ENCODE peak calls at places on chromosomes 3 and 15, in eight cellular contexts. C, S, Z, A, D, P, K and W are unnamed samples.

GRCh38 chr3:65605876-65606432 is 432.8 kb downstream of the MAGI1 start:
- DNase-seq in K (no peak), P (no peak), D (peak), S (no peak), C (no peak), Z (no peak), A (no peak), W (no peak)

GRCh38 chr3:194988495-194989165 is 282.3 kb downstream of the XXYLT1 start:
- DNase-seq in P (no peak), S (peak), Z (no peak), K (no peak), D (no peak), C (no peak), A (peak), W (no peak)

GRCh38 chr3:195209836-195210551 is 61.0 kb downstream of the XXYLT1 start:
- DNase-seq in C (no peak), K (no peak), D (no peak), P (no peak), Z (no peak), A (no peak), S (no peak), W (no peak)

GRCh38 chr3:151923901-151924300 is 50.5 kb downstream of the SUCNR1 start:
- DNase-seq in C (no peak), S (peak), Z (no peak), P (no peak), D (peak), K (no peak), A (peak), W (no peak)

GRCh38 chr3:115099115-115099884 is 47.8 kb downstream of the ZBTB20 start:
- DNase-seq in K (no peak), Z (no peak), P (no peak), A (peak), D (no peak), C (no peak), S (no peak), W (no peak)

GRCh38 chr3:196688349-196688748 is 23.7 kb downstream of the CEP19 start:
- DNase-seq in D (peak), S (peak), C (no peak), A (peak), P (no peak), Z (no peak), K (no peak), W (peak)

GRCh38 chr3:55329849-55330248 is 157.3 kb downstream of the WNT5A start:
- DNase-seq in Z (no peak), C (no peak), A (peak), D (peak), S (peak), K (no peak), P (no peak), W (peak)

GRCh38 chr3:1734494-1735122 is 364.1 kb upstream of the CNTN4 start:
- DNase-seq in S (no peak), K (no peak), P (no peak), D (peak), Z (no peak), C (no peak), A (no peak), W (no peak)

GRCh38 chr3:195815169-195815771 is 3.5 kb upstream of the MUC4 start:
- DNase-seq in S (peak), C (no peak), P (peak), D (peak), K (no peak), A (peak), Z (peak), W (peak)

GRCh38 chr15:81189583-81190283 is 6.9 kb upstream of the IL16 start:
- DNase-seq in S (peak), K (no peak), P (no peak), Z (no peak), A (peak), D (peak), C (no peak), W (no peak)

GRCh38 chr3:186779204-186779603 is 4.2 kb upstream of the EIF4A2 start:
- DNase-seq in C (no peak), A (no peak), P (no peak), D (no peak), Z (no peak), K (no peak), S (no peak), W (no peak)

GRCh38 chr3:63523100-63523499 is 129.4 kb upstream of the SNTN start:
- DNase-seq in A (peak), P (peak), C (no peak), K (no peak), Z (no peak), S (peak), D (peak), W (no peak)

GRCh38 chr15:92811514-92811913 is 88.6 kb upstream of the CHD2 start:
- DNase-seq in K (peak), P (no peak), A (peak), C (no peak), D (peak), Z (no peak), S (no peak), W (no peak)

GRCh38 chr3:128231596-128231995 is 78.3 kb downstream of the EEFSEC start:
- DNase-seq in K (no peak), P (no peak), Z (no peak), C (no peak), A (peak), D (no peak), S (peak), W (no peak)

GRCh38 chr3:130601662-130602061 is 84.7 kb downstream of the COL6A6 start:
- DNase-seq in S (peak), D (peak), Z (no peak), K (no peak), C (no peak), P (no peak), A (peak), W (no peak)

GRCh38 chr15:82958638-82959037 is 6.1 kb upstream of the HOMER2 start:
- DNase-seq in D (no peak), C (no peak), P (no peak), A (no peak), Z (no peak), K (no peak), S (no peak), W (no peak)

GRCh38 chr15:39133201-39133600 is 447.7 kb upstream of the THBS1 start:
- DNase-seq in P (no peak), S (peak), D (peak), Z (no peak), K (no peak), C (no peak), A (peak), W (peak)

GRCh38 chr3:197372076-197372661 is 73.8 kb upstream of the DLG1 start:
- DNase-seq in D (peak), Z (no peak), C (no peak), K (no peak), S (peak), P (no peak), A (peak), W (peak)

GRCh38 chr15:86001200-86001599 is 78.5 kb upstream of the AGBL1 start:
- DNase-seq in D (peak), P (no peak), Z (no peak), K (no peak), C (no peak), A (peak), S (peak), W (no peak)

GRCh38 chr15:90882781-90883525 is 1.4 kb upstream of the FES start:
- DNase-seq in A (no peak), S (no peak), P (no peak), Z (no peak), C (no peak), K (no peak), D (no peak), W (no peak)

GRCh38 chr3:181555681-181556080 is 156.0 kb upstream of the SOX2 start:
- DNase-seq in K (no peak), S (no peak), A (no peak), D (no peak), C (no peak), Z (no peak), P (no peak), W (no peak)

GRCh38 chr15:43796566-43796965 is 3.5 kb downstream of the SERINC4 start:
- DNase-seq in D (no peak), K (no peak), Z (no peak), P (no peak), S (no peak), A (no peak), C (no peak), W (no peak)

GRCh38 chr15:76337047-76337738 is 620 bp downstream of the ISL2 start:
- DNase-seq in C (no peak), P (no peak), D (peak), K (no peak), S (no peak), Z (peak), A (no peak), W (no peak)

GRCh38 chr3:177932750-177933660 is 603.2 kb upstream of the KCNMB2 start:
- DNase-seq in Z (no peak), K (no peak), C (no peak), A (peak), P (no peak), D (no peak), S (peak), W (no peak)

GRCh38 chr3:173275740-173276139 is 121.8 kb upstream of the NLGN1 start:
- DNase-seq in P (peak), Z (peak), S (no peak), A (no peak), K (no peak), D (no peak), C (no peak), W (no peak)

GRCh38 chr3:150453353-150453752 is 45.3 kb downstream of the TSC22D2 start:
- DNase-seq in Z (no peak), P (no peak), C (no peak), A (no peak), D (no peak), S (no peak), K (no peak), W (no peak)

DNA sequence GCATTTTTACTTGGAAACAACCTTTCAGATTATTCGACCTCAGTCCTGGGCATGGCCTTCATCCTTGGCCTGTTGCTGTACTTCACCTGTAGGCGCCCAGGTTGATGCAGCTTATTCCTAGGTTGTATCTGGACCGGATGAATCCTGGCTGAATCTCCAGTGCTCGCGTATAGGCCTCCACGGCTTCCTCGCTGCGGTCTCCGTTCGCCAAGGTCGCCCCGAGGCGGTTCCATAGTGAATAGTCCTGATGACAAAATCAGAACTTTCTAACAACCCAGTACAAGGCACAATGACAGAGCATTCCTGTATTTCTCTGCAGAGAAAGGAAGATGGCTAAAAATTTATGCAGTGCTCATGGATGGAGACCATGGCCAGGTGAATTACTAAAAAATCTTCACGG is 154.7 kb downstream of the USP13 start:
- DNase-seq in D (no peak), C (no peak), K (no peak), A (no peak), P (no peak), Z (no peak), S (no peak), W (no peak)
- TF ChIP-seq EZH2 in D (no peak), C (no peak), K (no peak), A (no peak), P (no peak), Z (no peak), S (no peak), W (no peak)

GRCh38 chr15:88913017-88913849 is at the start of gene MFGE8:
- DNase-seq in S (peak), P (no peak), A (peak), Z (peak), D (peak), K (peak), C (no peak), W (no peak)
- TF ChIP-seq EZH2 in S (no peak), P (no peak), A (no peak), Z (no peak), D (no peak), K (no peak), C (no peak), W (no peak)

GRCh38 chr15:59993041-59993750 is 10.9 kb upstream of the FOXB1 start:
- DNase-seq in D (no peak), P (no peak), S (no peak), C (no peak), K (no peak), Z (no peak), A (no peak), W (no peak)

GRCh38 chr15:59993950-59994401 is 10.1 kb upstream of the FOXB1 start:
- DNase-seq in C (no peak), K (no peak), Z (no peak), A (no peak), P (no peak), D (no peak), S (no peak), W (no peak)

GRCh38 chr15:59995568-59996349 is 8.4 kb upstream of the FOXB1 start:
- DNase-seq in P (no peak), D (no peak), A (no peak), K (no peak), C (no peak), Z (no peak), S (no peak), W (no peak)

GRCh38 chr15:59996498-59997041 is 7.5 kb upstream of the FOXB1 start:
- DNase-seq in P (no peak), S (no peak), Z (no peak), D (no peak), A (no peak), K (peak), C (no peak), W (no peak)

DNA sequence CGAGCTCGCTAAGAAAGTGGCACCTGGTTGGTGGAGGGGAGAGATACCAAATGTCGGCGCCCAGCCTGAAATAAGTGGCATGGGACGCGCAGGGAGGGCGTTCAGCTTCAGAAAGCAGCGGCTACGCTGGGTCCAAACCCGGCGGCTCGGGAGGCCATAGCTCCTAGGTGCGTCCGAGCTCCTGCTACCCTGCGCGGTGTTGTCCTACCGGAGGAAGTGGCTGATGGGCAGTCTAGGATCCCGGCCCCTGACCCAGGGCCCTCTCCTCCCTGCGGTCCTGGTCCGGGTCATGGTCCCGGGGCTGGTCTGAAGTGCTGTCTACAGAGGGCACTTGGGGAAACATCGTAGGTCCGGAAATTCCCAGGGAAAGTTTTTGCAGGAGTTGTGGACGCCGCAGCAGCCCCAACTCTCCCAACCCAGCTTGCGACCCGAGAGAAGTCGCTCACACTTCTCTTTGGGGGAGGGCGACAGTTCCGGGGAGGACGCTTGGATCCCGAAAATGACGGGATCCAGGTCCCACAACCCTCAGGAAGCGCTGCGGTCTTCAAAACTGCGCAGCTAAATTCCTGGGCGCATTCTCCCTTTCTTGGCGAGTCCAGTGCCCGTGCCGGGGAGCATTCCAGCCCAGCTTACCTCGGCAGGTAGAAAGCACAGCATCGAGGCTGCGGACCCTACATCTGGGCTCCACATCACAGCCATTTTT is 9.1 kb upstream of the FOXB1 start:
- DNase-seq in K (no peak), D (no peak), P (no peak), S (no peak), C (no peak), A (no peak), Z (no peak), W (no peak)
- TF ChIP-seq EZH2 in K (no peak), D (peak), P (no peak), S (peak), C (no peak), A (peak), Z (no peak), W (no peak)

DNA sequence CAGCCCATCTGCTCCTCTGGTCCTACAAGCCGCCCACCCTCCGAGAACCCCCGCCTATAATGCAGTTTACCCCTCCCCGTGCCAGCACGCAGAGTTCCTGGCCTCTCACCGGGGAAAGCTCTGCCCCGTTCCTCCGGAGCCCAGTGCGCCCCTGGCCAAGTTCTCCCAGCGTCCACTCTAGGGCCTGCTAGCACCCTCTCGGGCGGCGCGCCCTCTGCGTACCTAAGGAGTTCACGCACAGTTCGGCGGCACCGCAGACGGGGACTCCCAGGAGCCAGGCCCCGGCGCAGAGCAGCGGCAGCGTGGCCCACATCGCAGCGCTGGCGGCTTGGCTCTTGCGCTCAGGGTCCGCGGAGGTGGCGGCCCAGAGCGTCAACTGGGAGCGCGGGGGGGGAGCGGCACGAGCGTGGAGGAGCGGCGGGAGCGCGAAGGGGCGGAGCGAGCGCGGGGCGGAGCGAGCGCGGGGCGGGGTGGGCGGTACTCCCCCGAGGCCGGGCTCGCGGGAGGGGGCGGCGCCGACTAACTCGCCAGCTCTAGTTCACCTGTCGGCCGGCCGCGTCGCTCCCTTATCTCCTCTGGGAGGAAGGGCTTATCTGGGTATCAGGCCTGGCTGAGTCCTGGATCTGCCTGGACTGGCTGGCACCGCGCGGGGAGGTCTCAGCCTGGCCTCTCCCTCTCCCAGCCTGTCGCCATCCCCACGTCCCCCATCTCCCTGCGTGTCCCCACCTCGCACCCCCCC is at the start of gene CTSH:
- DNase-seq in S (peak), D (peak), K (peak), C (no peak), A (peak), Z (peak), P (no peak), W (peak)
- TF ChIP-seq EZH2 in S (no peak), D (no peak), K (no peak), C (no peak), A (peak), Z (no peak), P (no peak), W (no peak)

GRCh38 chr15:101805605-101806345 is 2.5 kb downstream of the OR4F6 start:
- DNase-seq in A (no peak), K (no peak), C (no peak), P (no peak), Z (no peak), S (no peak), D (peak), W (no peak)

GRCh38 chr15:101804941-101805340 is 1.6 kb downstream of the OR4F6 start:
- DNase-seq in S (no peak), D (no peak), Z (no peak), K (no peak), P (no peak), C (no peak), A (no peak), W (no peak)

GRCh38 chr15:101803676-101804075 is 367 bp downstream of the OR4F6 start:
- DNase-seq in A (peak), S (peak), P (no peak), C (no peak), K (no peak), Z (no peak), D (no peak), W (no peak)

GRCh38 chr15:101803209-101803608 is at the start of gene OR4F6:
- DNase-seq in P (no peak), D (no peak), K (no peak), C (no peak), S (no peak), Z (no peak), A (no peak), W (no peak)

DNA sequence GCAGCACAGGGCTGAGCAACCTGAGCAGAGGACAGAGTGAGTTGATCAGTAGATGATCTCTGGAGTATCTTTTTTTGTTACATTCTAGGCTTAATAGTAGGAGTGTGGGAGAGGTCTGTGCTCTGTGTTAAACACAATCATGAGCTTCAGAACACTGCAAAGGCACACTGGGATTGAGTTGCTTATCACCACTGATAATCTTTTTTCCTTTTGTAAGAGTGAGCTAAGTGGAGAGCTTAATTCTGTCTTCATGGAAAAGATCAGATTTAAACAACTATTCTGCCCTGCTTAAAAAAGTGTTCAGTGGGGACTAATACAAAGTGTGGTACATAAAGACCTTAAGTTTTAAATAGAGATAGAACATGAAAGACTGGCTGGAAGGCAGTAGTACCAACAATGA is 1.1 kb downstream of the OR4F6 start:
- DNase-seq in Z (no peak), D (no peak), C (no peak), A (no peak), K (no peak), S (no peak), P (no peak), W (no peak)
- TF ChIP-seq EZH2 in Z (no peak), D (no peak), C (no peak), A (no peak), K (no peak), S (no peak), P (no peak), W (no peak)

DNA sequence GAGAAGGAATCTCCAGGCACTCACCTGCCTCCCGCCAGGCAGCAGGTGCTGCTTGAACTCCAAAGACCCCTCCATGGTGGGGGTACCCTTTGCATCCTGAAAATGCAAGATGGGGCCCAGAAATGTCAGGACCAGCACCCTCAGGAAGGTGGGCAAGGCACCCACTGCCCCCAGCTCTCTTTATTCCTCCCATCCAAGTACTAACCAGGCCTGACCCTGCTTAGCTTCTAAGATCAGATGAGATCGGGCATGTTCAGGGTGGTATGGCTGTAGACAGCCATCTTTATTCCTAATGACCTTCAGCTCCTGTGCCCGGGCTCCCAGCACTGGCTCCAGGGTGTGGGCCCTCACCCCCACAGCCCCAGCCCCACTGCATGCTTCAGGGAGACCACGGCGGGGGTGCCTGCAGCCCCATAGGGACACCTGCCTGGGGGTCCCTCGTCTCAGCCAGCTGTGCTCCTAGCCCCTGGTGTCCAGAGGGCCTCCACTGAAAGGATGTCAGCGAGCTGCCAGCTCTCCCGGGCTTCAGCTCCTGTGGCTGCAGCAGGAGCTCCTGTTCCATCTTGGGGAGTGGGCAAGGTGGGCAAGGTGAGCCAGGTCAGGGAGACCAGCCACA is 13.2 kb downstream of the PLA2G4B start:
- DNase-seq in K (no peak), A (no peak), C (no peak), S (no peak), P (no peak), D (no peak), Z (no peak), W (no peak)
- TF ChIP-seq EZH2 in K (no peak), A (no peak), C (no peak), S (no peak), P (no peak), D (no peak), Z (no peak), W (no peak)

DNA sequence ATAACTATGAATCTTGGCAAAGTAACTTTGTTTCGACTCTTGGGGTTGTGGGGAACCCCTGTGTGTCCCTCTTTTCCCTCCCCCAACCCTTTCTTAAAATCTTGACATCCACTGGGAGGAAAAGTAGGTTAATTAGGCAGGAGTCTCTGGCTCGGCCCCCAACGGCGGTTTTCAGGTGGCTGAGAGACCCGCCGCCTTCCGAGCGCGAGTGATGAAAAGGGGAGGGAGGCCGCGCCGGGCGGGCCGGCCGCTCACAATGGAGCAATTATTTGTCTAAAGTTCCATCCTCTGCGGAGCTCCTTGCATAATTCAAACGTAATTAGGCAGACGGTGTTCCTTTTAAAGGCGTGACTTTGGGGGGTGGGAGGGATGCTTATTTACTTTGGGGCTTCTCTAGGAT is 51.7 kb downstream of the ZIC4 start:
- DNase-seq in C (no peak), K (no peak), P (no peak), S (no peak), D (no peak), Z (no peak), A (no peak), W (no peak)
- TF ChIP-seq EZH2 in C (no peak), K (no peak), P (no peak), S (peak), D (peak), Z (no peak), A (no peak), W (no peak)